ENCODE peak calls at places on chromosomes 12 and 14, in four cellular contexts. One of them, this sample, is unnamed.

GRCh38 chr14:38721822-38722431 is 381.1 kb downstream of the SEC23A start:
- DNase-seq in fibroblast of pulmonary artery: peak; percentile 76
- DNase-seq in ovary: no peak
- DNase-seq in choroid plexus epithelial cell: peak; percentile 78
- DNase-seq in this sample: peak; percentile 43

GRCh38 chr12:63066136-63066535 is 84.9 kb downstream of the AVPR1A start:
- DNase-seq in fibroblast of pulmonary artery: no peak
- DNase-seq in ovary: no peak
- DNase-seq in choroid plexus epithelial cell: no peak
- DNase-seq in this sample: no peak

GRCh38 chr12:21483531-21483930 is 17.9 kb downstream of the RECQL start:
- DNase-seq in fibroblast of pulmonary artery: no peak
- DNase-seq in ovary: no peak
- DNase-seq in choroid plexus epithelial cell: no peak
- DNase-seq in this sample: no peak

GRCh38 chr14:61080591-61081010 is 99.6 kb downstream of the SLC38A6 start:
- DNase-seq in fibroblast of pulmonary artery: no peak
- DNase-seq in ovary: no peak
- DNase-seq in choroid plexus epithelial cell: peak; percentile 40
- DNase-seq in this sample: peak; percentile 89

GRCh38 chr14:90318016-90318415 is 13.7 kb downstream of the NRDE2 start:
- DNase-seq in fibroblast of pulmonary artery: no peak
- DNase-seq in ovary: no peak
- DNase-seq in choroid plexus epithelial cell: no peak
- DNase-seq in this sample: no peak

GRCh38 chr12:752673-753400 is 458 bp downstream of the WNK1 start:
- DNase-seq in fibroblast of pulmonary artery: peak; percentile 49
- DNase-seq in ovary: peak; percentile 79
- DNase-seq in choroid plexus epithelial cell: peak; percentile 38
- DNase-seq in this sample: peak; percentile 27

GRCh38 chr14:75126121-75126544 is 715 bp downstream of the NEK9 start:
- DNase-seq in fibroblast of pulmonary artery: no peak
- DNase-seq in ovary: no peak
- DNase-seq in choroid plexus epithelial cell: no peak
- DNase-seq in this sample: no peak

GRCh38 chr14:33512201-33512600 is 438.7 kb downstream of the EGLN3 start:
- DNase-seq in fibroblast of pulmonary artery: peak; percentile 92
- DNase-seq in ovary: no peak
- DNase-seq in choroid plexus epithelial cell: peak; percentile 83
- DNase-seq in this sample: peak; percentile 74

GRCh38 chr12:11686135-11686534 is 36.7 kb downstream of the ETV6 start:
- DNase-seq in fibroblast of pulmonary artery: no peak
- DNase-seq in ovary: no peak
- DNase-seq in choroid plexus epithelial cell: no peak
- DNase-seq in this sample: no peak

GRCh38 chr12:11133816-11134215 is 628 bp downstream of the TAS2R30 start:
- DNase-seq in fibroblast of pulmonary artery: no peak
- DNase-seq in ovary: no peak
- DNase-seq in choroid plexus epithelial cell: no peak
- DNase-seq in this sample: no peak

GRCh38 chr12:90449611-90450010 is 505.4 kb downstream of the CCER1 start:
- DNase-seq in fibroblast of pulmonary artery: peak; percentile 14
- DNase-seq in ovary: no peak
- DNase-seq in choroid plexus epithelial cell: peak; percentile 26
- DNase-seq in this sample: no peak

GRCh38 chr12:66428261-66428660 is 126.0 kb downstream of the HELB start:
- DNase-seq in fibroblast of pulmonary artery: no peak
- DNase-seq in ovary: no peak
- DNase-seq in choroid plexus epithelial cell: no peak
- DNase-seq in this sample: no peak

GRCh38 chr12:89243786-89244185 is 108.5 kb downstream of the DUSP6 start:
- DNase-seq in fibroblast of pulmonary artery: no peak
- DNase-seq in ovary: no peak
- DNase-seq in choroid plexus epithelial cell: no peak
- DNase-seq in this sample: no peak

GRCh38 chr14:103008768-103009342 is 48.5 kb downstream of the CDC42BPB start:
- DNase-seq in fibroblast of pulmonary artery: peak; percentile 78
- DNase-seq in ovary: no peak
- DNase-seq in choroid plexus epithelial cell: peak; percentile 48
- DNase-seq in this sample: peak; percentile 57

GRCh38 chr12:48420031-48420775 is 52.2 kb upstream of the ANP32D start:
- DNase-seq in fibroblast of pulmonary artery: peak; percentile 38
- DNase-seq in ovary: no peak
- DNase-seq in choroid plexus epithelial cell: peak; percentile 81
- DNase-seq in this sample: peak; percentile 27

GRCh38 chr14:96167224-96168148 is 37.2 kb upstream of the BDKRB2 start:
- DNase-seq in fibroblast of pulmonary artery: peak; percentile 39
- DNase-seq in ovary: no peak
- DNase-seq in choroid plexus epithelial cell: peak; percentile 87
- DNase-seq in this sample: peak; percentile 76

GRCh38 chr14:53126705-53127104 is 26.4 kb downstream of the DDHD1 start:
- DNase-seq in fibroblast of pulmonary artery: no peak
- DNase-seq in ovary: no peak
- DNase-seq in choroid plexus epithelial cell: no peak
- DNase-seq in this sample: peak; percentile 42

GRCh38 chr12:57475271-57476161 is 4.2 kb downstream of the ARHGAP9 start:
- DNase-seq in fibroblast of pulmonary artery: no peak
- DNase-seq in ovary: no peak
- DNase-seq in choroid plexus epithelial cell: peak; percentile 52
- DNase-seq in this sample: peak; percentile 37

GRCh38 chr12:40312982-40313576 is 88.3 kb downstream of the LRRK2 start:
- DNase-seq in fibroblast of pulmonary artery: peak; percentile 57
- DNase-seq in ovary: no peak
- DNase-seq in choroid plexus epithelial cell: peak; percentile 70
- DNase-seq in this sample: peak; percentile 74

GRCh38 chr12:116164263-116164817 is 113.2 kb downstream of the MED13L start:
- DNase-seq in fibroblast of pulmonary artery: no peak
- DNase-seq in ovary: no peak
- DNase-seq in choroid plexus epithelial cell: peak; percentile 47
- DNase-seq in this sample: no peak

GRCh38 chr14:72608391-72609204 is 285.3 kb downstream of the DPF3 start:
- DNase-seq in fibroblast of pulmonary artery: peak; percentile 85
- DNase-seq in ovary: no peak
- DNase-seq in choroid plexus epithelial cell: peak; percentile 91
- DNase-seq in this sample: peak; percentile 90

GRCh38 chr12:68446896-68447806 is 115.0 kb upstream of the MDM1 start:
- DNase-seq in fibroblast of pulmonary artery: peak; percentile 43
- DNase-seq in ovary: no peak
- DNase-seq in choroid plexus epithelial cell: peak; percentile 48
- DNase-seq in this sample: peak; percentile 55

GRCh38 chr14:25006961-25007795 is 42.8 kb downstream of the STXBP6 start:
- DNase-seq in fibroblast of pulmonary artery: peak; percentile 92
- DNase-seq in ovary: no peak
- DNase-seq in choroid plexus epithelial cell: peak; percentile 78
- DNase-seq in this sample: peak; percentile 86

GRCh38 chr14:69547701-69548348 is 26.8 kb downstream of the CCDC177 start:
- DNase-seq in fibroblast of pulmonary artery: peak; percentile 20
- DNase-seq in ovary: no peak
- DNase-seq in choroid plexus epithelial cell: peak; percentile 26
- DNase-seq in this sample: no peak

GRCh38 chr12:127761880-127762279 is 505.1 kb upstream of the TMEM132C start:
- DNase-seq in fibroblast of pulmonary artery: no peak
- DNase-seq in ovary: no peak
- DNase-seq in choroid plexus epithelial cell: no peak
- DNase-seq in this sample: no peak

GRCh38 chr14:25049127-25049558 is 804 bp downstream of the STXBP6 start:
- DNase-seq in fibroblast of pulmonary artery: peak; percentile 3
- DNase-seq in ovary: peak; percentile 40
- DNase-seq in choroid plexus epithelial cell: peak; percentile 7
- DNase-seq in this sample: peak; percentile 5

GRCh38 chr12:3077572-3078081 is 448 bp downstream of the TSPAN9 start:
- DNase-seq in fibroblast of pulmonary artery: peak; percentile 65
- DNase-seq in ovary: peak; percentile 75
- DNase-seq in choroid plexus epithelial cell: peak; percentile 64
- DNase-seq in this sample: peak; percentile 69

GRCh38 chr14:79278798-79279644 is 932.3 kb downstream of the DIO2 start:
- DNase-seq in fibroblast of pulmonary artery: peak; percentile 87
- DNase-seq in ovary: peak; percentile 35
- DNase-seq in choroid plexus epithelial cell: peak; percentile 93
- DNase-seq in this sample: peak; percentile 59

GRCh38 chr14:102316048-102316745 is 3.3 kb upstream of the ZNF839 start:
- DNase-seq in fibroblast of pulmonary artery: peak; percentile 81
- DNase-seq in ovary: peak; percentile 61
- DNase-seq in choroid plexus epithelial cell: peak; percentile 33
- DNase-seq in this sample: peak; percentile 84

GRCh38 chr12:128930591-128930990 is 77.3 kb downstream of the GLT1D1 start:
- DNase-seq in fibroblast of pulmonary artery: no peak
- DNase-seq in ovary: no peak
- DNase-seq in choroid plexus epithelial cell: no peak
- DNase-seq in this sample: no peak

GRCh38 chr14:53330441-53330840 is 177.3 kb upstream of the DDHD1 start:
- DNase-seq in fibroblast of pulmonary artery: no peak
- DNase-seq in ovary: no peak
- DNase-seq in choroid plexus epithelial cell: no peak
- DNase-seq in this sample: no peak

GRCh38 chr12:49693931-49694439 is 13.2 kb downstream of the FMNL3 start:
- DNase-seq in fibroblast of pulmonary artery: no peak
- DNase-seq in ovary: no peak
- DNase-seq in choroid plexus epithelial cell: no peak
- DNase-seq in this sample: peak; percentile 59

GRCh38 chr12:101927999-101928398 is 50.6 kb downstream of the DRAM1 start:
- DNase-seq in fibroblast of pulmonary artery: no peak
- DNase-seq in ovary: no peak
- DNase-seq in choroid plexus epithelial cell: no peak
- DNase-seq in this sample: no peak

GRCh38 chr12:58424735-58425379 is 483.5 kb downstream of the ATP23 start:
- DNase-seq in fibroblast of pulmonary artery: no peak
- DNase-seq in ovary: no peak
- DNase-seq in choroid plexus epithelial cell: peak; percentile 46
- DNase-seq in this sample: peak; percentile 37

GRCh38 chr12:56987551-56988053 is 18.7 kb downstream of the ZBTB39 start:
- DNase-seq in fibroblast of pulmonary artery: peak; percentile 82
- DNase-seq in ovary: peak; percentile 89
- DNase-seq in choroid plexus epithelial cell: peak; percentile 86
- DNase-seq in this sample: peak; percentile 74

GRCh38 chr14:84864582-84865271 is 665.2 kb upstream of the FLRT2 start:
- DNase-seq in fibroblast of pulmonary artery: no peak
- DNase-seq in ovary: no peak
- DNase-seq in choroid plexus epithelial cell: no peak
- DNase-seq in this sample: no peak

GRCh38 chr12:53427905-53428594 is 4.4 kb downstream of the AMHR2 start:
- DNase-seq in fibroblast of pulmonary artery: peak; percentile 51
- DNase-seq in ovary: peak; percentile 17
- DNase-seq in choroid plexus epithelial cell: peak; percentile 77
- DNase-seq in this sample: peak; percentile 70

GRCh38 chr12:75724913-75725312 is 213.5 kb upstream of the KRR1 start:
- DNase-seq in fibroblast of pulmonary artery: peak; percentile 89
- DNase-seq in ovary: no peak
- DNase-seq in choroid plexus epithelial cell: peak; percentile 75
- DNase-seq in this sample: peak; percentile 97

GRCh38 chr12:124542021-124542941 is 25.1 kb downstream of the NCOR2 start:
- DNase-seq in fibroblast of pulmonary artery: no peak
- DNase-seq in ovary: no peak
- DNase-seq in choroid plexus epithelial cell: no peak
- DNase-seq in this sample: no peak
- H3K4me3 ChIP-seq in fibroblast of pulmonary artery: no peak overlapping the region
- H3K4me3 ChIP-seq in ovary: no peak overlapping the region
- H3K4me3 ChIP-seq in choroid plexus epithelial cell: no peak overlapping the region
- H3K4me3 ChIP-seq in this sample: no peak overlapping the region

GRCh38 chr14:22097606-22098292 is 424.1 kb upstream of the OR4E1 start:
- DNase-seq in fibroblast of pulmonary artery: no peak
- DNase-seq in ovary: no peak
- DNase-seq in choroid plexus epithelial cell: no peak
- DNase-seq in this sample: no peak
- H3K4me3 ChIP-seq in fibroblast of pulmonary artery: no peak overlapping the region
- H3K4me3 ChIP-seq in ovary: no peak overlapping the region
- H3K4me3 ChIP-seq in choroid plexus epithelial cell: no peak overlapping the region
- H3K4me3 ChIP-seq in this sample: no peak overlapping the region

GRCh38 chr12:6364037-6364360 is 11.4 kb downstream of the SCNN1A start:
- DNase-seq in fibroblast of pulmonary artery: no peak
- DNase-seq in ovary: no peak
- DNase-seq in choroid plexus epithelial cell: no peak
- DNase-seq in this sample: no peak
- H3K4me3 ChIP-seq in fibroblast of pulmonary artery: no peak overlapping the region
- H3K4me3 ChIP-seq in ovary: peak overlapping the region; percentile 52
- H3K4me3 ChIP-seq in choroid plexus epithelial cell: peak overlapping the region; percentile 64
- H3K4me3 ChIP-seq in this sample: peak overlapping the region; percentile 18

DNA sequence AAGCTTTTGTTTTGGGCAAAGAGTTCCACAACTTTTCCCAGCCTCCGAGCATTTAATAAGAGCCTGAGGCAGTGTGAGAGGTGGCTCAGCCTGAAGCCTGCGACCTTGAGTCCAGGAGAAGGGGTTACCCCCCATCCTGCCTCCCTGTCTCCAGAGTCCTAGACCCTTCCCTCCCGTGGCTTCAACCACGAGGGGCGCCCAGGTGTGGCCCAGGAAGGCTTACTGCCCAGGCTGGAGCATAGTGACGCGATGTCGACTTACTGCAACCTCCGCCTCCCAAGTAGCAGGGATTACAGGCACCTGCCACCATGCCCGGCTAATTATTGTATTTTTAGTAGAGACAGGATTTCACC is 641 bp downstream of the LRRC43 start:
- DNase-seq in fibroblast of pulmonary artery: no peak
- DNase-seq in ovary: no peak
- DNase-seq in choroid plexus epithelial cell: no peak
- DNase-seq in this sample: no peak
- H3K4me3 ChIP-seq in fibroblast of pulmonary artery: peak overlapping the region; percentile 47
- H3K4me3 ChIP-seq in ovary: peak overlapping the region; percentile 27
- H3K4me3 ChIP-seq in choroid plexus epithelial cell: peak overlapping the region; percentile 61
- H3K4me3 ChIP-seq in this sample: no peak overlapping the region

GRCh38 chr12:111056618-111057521 is 136.5 kb upstream of the MYL2 start:
- DNase-seq in fibroblast of pulmonary artery: no peak
- DNase-seq in ovary: no peak
- DNase-seq in choroid plexus epithelial cell: no peak
- DNase-seq in this sample: no peak

GRCh38 chr12:111055181-111055880 is 135.0 kb upstream of the MYL2 start:
- DNase-seq in fibroblast of pulmonary artery: no peak
- DNase-seq in ovary: no peak
- DNase-seq in choroid plexus epithelial cell: no peak
- DNase-seq in this sample: no peak

GRCh38 chr12:111063296-111064026 is 143.1 kb upstream of the MYL2 start:
- DNase-seq in fibroblast of pulmonary artery: no peak
- DNase-seq in ovary: no peak
- DNase-seq in choroid plexus epithelial cell: no peak
- DNase-seq in this sample: peak; percentile 34

DNA sequence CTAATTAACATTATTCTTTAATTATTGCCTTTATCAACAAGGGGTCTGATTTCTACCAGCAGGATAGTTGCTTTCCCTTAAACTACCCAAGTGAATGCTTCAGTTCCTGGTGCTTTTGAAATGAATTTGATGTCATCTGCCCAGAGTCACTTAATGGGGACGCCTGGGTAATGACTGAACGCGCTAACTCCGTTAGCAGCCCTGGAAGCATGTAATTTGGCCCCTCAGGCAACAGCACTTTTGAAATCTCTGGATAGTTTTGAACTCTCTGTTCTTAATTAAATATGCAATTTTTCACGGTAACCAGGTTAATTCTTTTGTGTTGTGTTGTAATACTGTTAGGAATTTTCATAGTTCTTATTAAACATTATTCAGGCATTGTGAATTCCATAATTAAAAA is 137.3 kb upstream of the MYL2 start:
- DNase-seq in fibroblast of pulmonary artery: no peak
- DNase-seq in ovary: no peak
- DNase-seq in choroid plexus epithelial cell: no peak
- DNase-seq in this sample: no peak
- H3K4me3 ChIP-seq in fibroblast of pulmonary artery: no peak overlapping the region
- H3K4me3 ChIP-seq in ovary: no peak overlapping the region
- H3K4me3 ChIP-seq in choroid plexus epithelial cell: no peak overlapping the region
- H3K4me3 ChIP-seq in this sample: no peak overlapping the region

This sample was measured in fibroblast of the aortic adventitia.